ENCODE peak calls at places on chromosomes 5 and 9, in nine cellular contexts. G is transverse colon, P is HepG2, F is A549, B is ovary, V is GM12878, S is sigmoid colon, X is tibial nerve, R is upper lobe of left lung. E is an unnamed sample. For H3K9me3, the result is how much of the 10 kb centered on the place peaks cover.

GRCh38 chr9:118736406-118736805 is 632.8 kb downstream of the BRINP1 start:
- DNase-seq in R (no peak), P (no peak), G (no peak), F (no peak), S (no peak), V (no peak), B (no peak), X (no peak), E (no peak)

GRCh38 chr9:100099722-100100042 is 639 bp downstream of the INVS start:
- DNase-seq in X (no peak), G (no peak), S (peak), P (peak), F (no peak), R (peak), V (no peak), B (no peak), E (no peak)

GRCh38 chr9:87674565-87675299 is 51.2 kb upstream of the CTSL start:
- DNase-seq in S (no peak), R (no peak), G (no peak), P (no peak), X (no peak), V (no peak), B (no peak), F (no peak), E (no peak)

GRCh38 chr9:1913931-1914330 is 101.2 kb upstream of the SMARCA2 start:
- DNase-seq in X (no peak), P (peak), B (no peak), G (no peak), R (no peak), V (no peak), F (no peak), S (no peak), E (no peak)

GRCh38 chr5:123835421-123835820 is 323.4 kb downstream of the CSNK1G3 start:
- DNase-seq in S (no peak), V (no peak), X (no peak), F (no peak), P (no peak), G (no peak), R (no peak), B (no peak), E (no peak)

GRCh38 chr5:6632324-6632930 is 417 bp downstream of the NSUN2 start:
- DNase-seq in B (no peak), G (no peak), R (peak), P (peak), S (peak), V (no peak), X (no peak), F (no peak), E (no peak)

GRCh38 chr9:77449177-77450092 is 198.7 kb downstream of the GNA14 start:
- DNase-seq in P (no peak), X (no peak), F (no peak), G (no peak), V (no peak), B (no peak), S (no peak), R (peak), E (no peak)

GRCh38 chr5:177179431-177179830 is 45.9 kb downstream of the NSD1 start:
- DNase-seq in B (no peak), X (no peak), R (no peak), V (no peak), S (no peak), P (no peak), F (no peak), G (no peak), E (no peak)

GRCh38 chr9:117153021-117153420 is 261.8 kb downstream of the ASTN2 start:
- DNase-seq in P (no peak), F (no peak), R (no peak), B (no peak), V (no peak), G (no peak), S (no peak), X (no peak), E (no peak)

GRCh38 chr9:25350011-25350410 is 328.2 kb downstream of the TUSC1 start:
- DNase-seq in S (no peak), G (no peak), P (no peak), B (no peak), R (no peak), F (peak), V (no peak), X (no peak), E (no peak)

GRCh38 chr5:13910637-13911288 is 33.7 kb downstream of the DNAH5 start:
- DNase-seq in V (no peak), P (no peak), G (no peak), R (no peak), F (no peak), S (no peak), X (no peak), B (no peak), E (no peak)

GRCh38 chr5:67493676-67494075 is 297.1 kb upstream of the CD180 start:
- DNase-seq in R (peak), G (peak), V (no peak), F (peak), S (no peak), B (no peak), X (no peak), P (peak), E (peak)

GRCh38 chr9:121154782-121155181 is 46.9 kb downstream of the RAB14 start:
- DNase-seq in R (no peak), F (no peak), X (no peak), B (no peak), S (no peak), G (no peak), P (no peak), V (no peak), E (no peak)

GRCh38 chr9:79742145-79742820 is 170.5 kb downstream of the TLE4 start:
- DNase-seq in G (no peak), V (no peak), P (no peak), S (no peak), F (no peak), R (no peak), X (no peak), B (no peak), E (no peak)

GRCh38 chr5:64746446-64746845 is 22.0 kb downstream of the SREK1IP1 start:
- DNase-seq in G (no peak), B (no peak), F (no peak), V (no peak), S (no peak), P (no peak), X (no peak), R (no peak), E (no peak)

GRCh38 chr9:7570107-7570720 is 229.4 kb downstream of the DMAC1 start:
- DNase-seq in R (peak), S (no peak), V (peak), P (peak), X (peak), G (peak), B (no peak), F (peak), E (peak)

GRCh38 chr5:176737746-176738699 is 72.3 kb upstream of the UNC5A start:
- DNase-seq in P (no peak), G (no peak), S (peak), X (no peak), F (no peak), V (no peak), R (peak), B (no peak), E (peak)

GRCh38 chr9:69970001-69970531 is 73.6 kb upstream of the MAMDC2 start:
- DNase-seq in S (no peak), P (no peak), F (no peak), B (no peak), X (no peak), R (no peak), G (no peak), V (no peak), E (no peak)

GRCh38 chr5:64497390-64497789 is 8.4 kb upstream of the RGS7BP start:
- DNase-seq in X (no peak), R (no peak), B (no peak), S (no peak), V (no peak), G (no peak), P (no peak), F (no peak), E (no peak)

GRCh38 chr5:53008751-53009150 is 19.6 kb downstream of the ITGA2 start:
- DNase-seq in S (no peak), V (no peak), P (no peak), X (no peak), B (no peak), R (no peak), G (no peak), F (peak), E (no peak)

GRCh38 chr9:108836771-108837170 is 19.0 kb downstream of the ACTL7B start:
- DNase-seq in B (no peak), P (no peak), S (no peak), X (no peak), R (no peak), G (no peak), V (no peak), F (no peak), E (no peak)

GRCh38 chr5:149962601-149963300 is 2.2 kb downstream of the SLC26A2 start:
- DNase-seq in P (no peak), G (no peak), R (no peak), X (no peak), F (no peak), B (no peak), V (no peak), S (no peak), E (no peak)

GRCh38 chr9:38368731-38369130 is 23.8 kb upstream of the ALDH1B1 start:
- DNase-seq in X (no peak), R (no peak), G (no peak), B (no peak), F (no peak), S (no peak), P (no peak), V (no peak), E (no peak)

GRCh38 chr5:171474106-171474878 is 54.8 kb downstream of the FGF18 start:
- DNase-seq in V (no peak), R (no peak), P (no peak), B (no peak), S (no peak), F (no peak), G (no peak), X (no peak), E (no peak)

GRCh38 chr5:150022163-150022540 is 21.6 kb downstream of the HMGXB3 start:
- DNase-seq in P (no peak), R (no peak), X (no peak), G (no peak), V (no peak), F (peak), B (no peak), S (no peak), E (no peak)

GRCh38 chr5:54844905-54845566 is 140.4 kb downstream of the ESM1 start:
- DNase-seq in X (no peak), V (peak), P (peak), S (no peak), F (peak), G (no peak), R (no peak), B (no peak), E (no peak)

GRCh38 chr9:128702445-128702948 is at the start of gene PKN3:
- DNase-seq in S (peak), F (peak), G (peak), P (peak), X (peak), V (no peak), B (peak), R (peak), E (peak)

GRCh38 chr5:131081371-131081770 is 83.7 kb downstream of the HINT1 start:
- DNase-seq in G (no peak), R (no peak), S (no peak), F (no peak), V (no peak), P (no peak), B (no peak), X (no peak), E (no peak)

GRCh38 chr9:114378883-114379282 is 8.9 kb downstream of the AKNA start:
- DNase-seq in P (no peak), V (no peak), G (no peak), R (no peak), F (no peak), S (no peak), X (no peak), B (no peak), E (no peak)

GRCh38 chr9:112338561-112338960 is 5.1 kb upstream of the PTBP3 start:
- DNase-seq in S (no peak), B (no peak), P (no peak), X (no peak), R (no peak), G (peak), V (no peak), F (peak), E (no peak)

GRCh38 chr5:149816661-149817060 is 86.6 kb downstream of the PPARGC1B start:
- DNase-seq in P (no peak), G (no peak), B (no peak), S (no peak), F (no peak), R (no peak), X (no peak), V (no peak), E (no peak)

GRCh38 chr9:696332-697090 is 145.0 kb upstream of the DMRT1 start:
- DNase-seq in S (peak), X (no peak), B (no peak), P (peak), R (no peak), F (peak), V (no peak), G (no peak), E (no peak)

GRCh38 chr5:126365446-126366198 is 57.6 kb upstream of the GRAMD2B start:
- DNase-seq in B (no peak), X (no peak), R (no peak), S (no peak), P (peak), V (no peak), F (no peak), G (no peak), E (no peak)

GRCh38 chr9:99411479-99412100 is 189.5 kb downstream of the SEC61B start:
- DNase-seq in F (no peak), R (no peak), V (no peak), G (no peak), S (no peak), B (no peak), P (no peak), X (no peak), E (no peak)

GRCh38 chr5:100161868-100162267 is 373.3 kb upstream of the FAM174A start:
- DNase-seq in F (no peak), P (no peak), S (no peak), R (no peak), X (no peak), V (no peak), G (no peak), B (no peak), E (no peak)

GRCh38 chr5:103513696-103514095 is 48.9 kb downstream of the NUDT12 start:
- DNase-seq in G (no peak), P (no peak), F (no peak), V (no peak), X (no peak), B (no peak), R (no peak), S (no peak), E (no peak)

GRCh38 chr5:32511778-32512374 is 67.3 kb upstream of the ZFR start:
- DNase-seq in S (no peak), F (no peak), X (no peak), P (no peak), G (no peak), V (no peak), B (no peak), R (no peak), E (no peak)

GRCh38 chr9:89536145-89536574 is 38.2 kb upstream of the SEMA4D start:
- DNase-seq in G (no peak), X (no peak), V (no peak), F (no peak), S (no peak), B (no peak), R (no peak), P (no peak), E (no peak)
- TF ChIP-seq EP300 in G (no peak), X (no peak), V (no peak), F (no peak), S (no peak), B (no peak), R (no peak), P (no peak), E (no peak)

DNA sequence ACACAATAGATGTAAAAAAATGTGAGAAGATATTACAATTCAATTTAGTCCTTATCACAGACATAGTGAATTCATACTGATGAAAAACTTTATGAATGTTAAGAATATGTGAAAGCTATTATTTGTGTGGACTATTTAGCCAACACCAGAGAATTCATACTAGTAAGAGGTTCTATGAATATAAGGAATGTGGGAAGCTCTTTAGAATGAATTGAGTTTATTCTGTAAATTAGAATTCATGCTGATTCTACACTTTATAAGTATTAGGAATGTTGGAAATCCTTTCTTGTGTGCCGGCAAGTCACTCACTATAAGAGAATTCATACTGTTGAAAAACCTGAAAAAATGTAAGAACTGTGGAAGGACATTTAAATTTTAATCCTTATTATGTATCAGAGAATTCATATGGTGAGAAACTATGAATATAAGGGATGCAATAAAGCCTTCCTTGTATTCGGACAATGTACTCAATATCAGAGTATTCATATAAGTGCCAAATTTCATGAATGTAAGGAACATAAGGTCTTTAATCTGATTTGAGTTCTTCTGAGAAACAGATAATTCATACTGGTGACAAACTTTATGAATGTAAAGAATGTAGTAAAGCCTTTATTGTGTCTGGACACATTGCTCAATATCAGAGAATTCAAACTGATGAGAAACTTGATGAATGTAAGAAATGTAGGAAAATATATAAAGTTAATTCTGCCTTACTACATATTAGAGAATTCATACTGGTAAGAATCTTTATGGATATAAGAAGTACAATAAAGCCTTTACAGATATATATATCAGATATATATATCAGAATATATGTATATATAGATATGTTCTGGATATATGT is 21.5 kb upstream of the PCDHA1 start:
- DNase-seq in P (no peak), X (no peak), R (no peak), S (no peak), G (no peak), F (peak), B (no peak), V (no peak), E (no peak)
- H3K9me3 ChIP-seq in P (half or more), X (half or more), R (half or more), S (half or more), G (half or more), F (half or more), B (under half), V (under half), E (half or more)

DNA sequence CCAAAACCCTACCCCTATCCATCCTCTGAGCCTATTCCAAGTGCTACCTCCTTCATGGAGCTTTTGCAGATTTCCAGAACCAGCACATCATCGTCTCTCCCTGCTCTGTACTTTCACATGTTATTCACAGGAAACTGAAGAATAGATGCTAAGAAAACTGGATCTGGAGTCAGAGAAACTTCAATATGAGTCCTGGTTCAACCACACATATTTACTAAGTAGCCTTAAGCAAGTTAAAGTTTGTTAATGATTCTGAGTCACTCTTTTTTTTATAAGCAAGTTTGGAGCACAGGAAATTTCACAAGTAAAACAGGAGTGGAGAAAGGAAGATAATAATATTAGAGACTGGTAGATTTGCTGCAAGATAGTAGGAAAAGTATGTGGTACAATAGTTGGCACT is 92.2 kb downstream of the STRBP start:
- DNase-seq in S (no peak), R (no peak), V (peak), G (no peak), X (no peak), B (no peak), F (no peak), P (no peak), E (no peak)
- TF ChIP-seq EP300 in S (no peak), R (no peak), V (no peak), G (no peak), X (no peak), B (no peak), F (no peak), P (no peak), E (no peak)

DNA sequence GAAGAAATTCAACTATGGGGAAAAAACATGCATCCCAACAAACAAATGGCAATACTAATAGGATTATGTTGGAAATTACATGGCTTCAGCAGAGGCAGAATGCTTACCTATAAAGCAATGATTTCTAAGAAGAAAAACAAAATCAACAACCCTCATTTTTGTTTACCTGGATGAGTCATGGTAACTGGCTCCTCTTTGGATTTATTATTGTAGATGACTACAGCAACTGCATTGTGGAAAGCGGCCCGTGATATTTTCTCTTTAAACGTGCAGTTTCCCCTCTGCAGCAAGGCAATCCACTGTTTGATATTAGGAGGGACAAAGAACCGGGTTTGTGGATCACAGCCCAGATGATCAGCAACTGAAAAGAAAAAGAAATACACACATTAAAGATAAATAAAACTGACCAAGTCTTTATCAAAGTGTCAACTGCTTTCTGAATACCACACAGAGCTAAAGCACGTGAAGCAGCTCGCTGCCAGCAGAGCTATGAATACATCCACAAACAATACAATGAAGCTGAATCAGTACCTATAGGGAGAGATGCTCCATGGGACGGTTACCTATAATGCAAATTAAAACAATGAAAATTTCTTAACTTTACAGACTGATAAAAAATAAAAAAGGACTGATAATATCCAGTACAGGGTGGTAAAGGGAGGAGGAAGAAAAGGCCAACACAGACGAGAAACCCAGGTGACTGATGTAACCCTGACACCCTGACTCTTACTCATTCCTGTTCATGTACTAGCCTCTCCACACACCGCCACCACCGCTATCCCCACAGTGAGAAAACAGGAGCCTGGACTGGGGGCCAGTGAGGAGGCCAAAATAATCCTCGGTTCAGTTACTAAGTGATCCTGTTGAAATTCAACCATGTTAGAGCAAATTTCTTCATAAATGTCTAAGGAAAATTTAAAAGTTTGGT is 31.0 kb downstream of the RNF130 start:
- DNase-seq in X (no peak), S (no peak), B (no peak), P (no peak), F (no peak), G (no peak), V (no peak), R (no peak), E (peak)
- H3K9me3 ChIP-seq in X (under half), S (under half), B (under half), P (under half), F (under half), G (under half), V (under half), R (under half), E (under half)

GRCh38 chr5:135393691-135394090 is 5.3 kb downstream of the MACROH2A1 start:
- DNase-seq in P (no peak), V (no peak), S (no peak), G (no peak), B (no peak), R (no peak), F (no peak), X (no peak), E (no peak)

GRCh38 chr5:135391123-135391868 is 7.7 kb downstream of the MACROH2A1 start:
- DNase-seq in R (no peak), G (no peak), V (no peak), B (no peak), P (peak), S (no peak), F (no peak), X (no peak), E (no peak)

GRCh38 chr5:135391869-135392255 is 7.2 kb downstream of the MACROH2A1 start:
- DNase-seq in B (no peak), S (no peak), X (peak), R (peak), P (no peak), V (no peak), F (no peak), G (no peak), E (no peak)

GRCh38 chr5:135393229-135393628 is 5.8 kb downstream of the MACROH2A1 start:
- DNase-seq in S (no peak), V (no peak), F (no peak), B (no peak), X (peak), G (no peak), P (no peak), R (peak), E (no peak)

GRCh38 chr5:135392256-135392655 is 6.8 kb downstream of the MACROH2A1 start:
- DNase-seq in S (no peak), P (no peak), F (no peak), V (no peak), X (no peak), R (peak), B (no peak), G (no peak), E (no peak)
- TF ChIP-seq EP300 in S (no peak), P (no peak), F (no peak), V (no peak), X (no peak), R (no peak), B (no peak), G (no peak), E (no peak)